ENCODE peak calls at places on chromosomes 12 and 14, in four cellular contexts. R is neural progenitor cell, I is NAMALWA, Y is hepatic stellate cell. D is an unnamed sample.

GRCh38 chr12:188910-189621 is 24.9 kb downstream of the SLC6A12 start:
- DNase-seq in R (peak), I (no peak), Y (peak), D (peak)

GRCh38 chr12:54723653-54724256 is 75.6 kb upstream of the DCD start:
- DNase-seq in R (peak), I (peak), Y (no peak), D (peak)

GRCh38 chr14:105748204-105748578 is 221.8 kb downstream of the TMEM121 start:
- DNase-seq in R (no peak), I (no peak), Y (no peak), D (no peak)

GRCh38 chr12:130650131-130650530 is 66.0 kb downstream of the RIMBP2 start:
- DNase-seq in R (no peak), I (no peak), Y (no peak), D (no peak)

GRCh38 chr12:57864811-57865751 is 18.6 kb upstream of the CTDSP2 start:
- DNase-seq in R (peak), I (no peak), Y (peak), D (peak)

GRCh38 chr12:53160000-53160399 is 20.5 kb upstream of the ZNF740 start:
- DNase-seq in R (peak), I (no peak), Y (no peak), D (no peak)

GRCh38 chr14:75042040-75042439 is 9.2 kb downstream of the MLH3 start:
- DNase-seq in R (no peak), I (no peak), Y (no peak), D (no peak)

GRCh38 chr12:5166976-5167375 is 123.3 kb downstream of the KCNA5 start:
- DNase-seq in R (no peak), I (no peak), Y (peak), D (no peak)

GRCh38 chr14:32259368-32260013 is 56.4 kb upstream of the RNU6-8 start:
- DNase-seq in R (peak), I (no peak), Y (peak), D (no peak)

GRCh38 chr12:47987411-47988072 is 16.7 kb downstream of the COL2A1 start:
- DNase-seq in R (no peak), I (peak), Y (no peak), D (no peak)

GRCh38 chr12:62827042-62827441 is 107.9 kb downstream of the PPM1H start:
- DNase-seq in R (no peak), I (no peak), Y (no peak), D (no peak)

GRCh38 chr12:24062642-24063245 is 113.3 kb upstream of the SOX5 start:
- DNase-seq in R (no peak), I (no peak), Y (no peak), D (no peak)

GRCh38 chr14:83566567-83566966 is 1963.4 kb upstream of the FLRT2 start:
- DNase-seq in R (no peak), I (no peak), Y (no peak), D (no peak)

GRCh38 chr12:29278673-29279420 is 102.1 kb downstream of the ERGIC2 start:
- DNase-seq in R (no peak), I (no peak), Y (peak), D (no peak)

GRCh38 chr12:9717070-9717925 is 15.6 kb downstream of the CLECL1 start:
- DNase-seq in R (no peak), I (peak), Y (no peak), D (no peak)

D was measured in stimulated activated effector memory CD8-positive, alpha-beta T cell treated with anti-CD3 and anti-CD28 coated beads, Interleukin-12 subunit alpha, Interleukin-12 subunit beta, amount 100 ng/mL, for 72 hours.